ENCODE peak calls at places on chromosomes 13 and 19, in ten cellular contexts. Z is IMR-90; W is CD8-positive, alpha-beta T cell; H is breast epithelium; Y is PC-3; N is lower leg skin; J is fibroblast of lung; I is endothelial cell of umbilical vein; S is upper lobe of right lung; M is choroid plexus epithelial cell. D is an unnamed sample.

GRCh38 chr19:2986951-2987491 is 9.7 kb downstream of the TLE6 start:
- DNase-seq in Z (no peak), W (no peak), H (no peak), Y (no peak), N (no peak), J (no peak), I (peak), S (no peak), M (no peak), D (no peak)

GRCh38 chr13:69856331-69856730 is 251.3 kb upstream of the ATXN8OS start:
- DNase-seq in Z (no peak), W (no peak), H (no peak), Y (peak), N (no peak), J (peak), I (peak), S (no peak), M (peak), D (no peak)

GRCh38 chr13:97435297-97435682 is 1.3 kb downstream of the RAP2A start:
- DNase-seq in Z (no peak), W (no peak), H (no peak), Y (no peak), N (no peak), J (no peak), I (no peak), S (no peak), M (no peak), D (no peak)

GRCh38 chr19:42270346-42271044 is 1.4 kb downstream of the CIC start:
- DNase-seq in Z (no peak), W (peak), H (peak), Y (peak), N (no peak), J (peak), I (peak), S (peak), M (peak), D (peak)

GRCh38 chr13:36998624-36999041 is 507 bp downstream of the ALG5 start:
- DNase-seq in Z (no peak), W (peak), H (no peak), Y (no peak), N (peak), J (peak), I (no peak), S (peak), M (no peak), D (no peak)

GRCh38 chr13:44300895-44301638 is 72.6 kb upstream of the SERP2 start:
- DNase-seq in Z (peak), W (no peak), H (peak), Y (peak), N (no peak), J (peak), I (peak), S (no peak), M (peak), D (peak)

GRCh38 chr19:4409123-4409933 is 6.9 kb downstream of the CHAF1A start:
- DNase-seq in Z (no peak), W (no peak), H (no peak), Y (no peak), N (no peak), J (no peak), I (no peak), S (no peak), M (no peak), D (no peak)

GRCh38 chr13:23718916-23719470 is 148.8 kb downstream of the TNFRSF19 start:
- DNase-seq in Z (peak), W (no peak), H (no peak), Y (peak), N (no peak), J (no peak), I (no peak), S (no peak), M (no peak), D (no peak)

GRCh38 chr13:99984463-99985242 is 3.1 kb downstream of the ZIC2 start:
- DNase-seq in Z (no peak), W (peak), H (no peak), Y (no peak), N (no peak), J (no peak), I (no peak), S (no peak), M (peak), D (no peak)

GRCh38 chr19:19477705-19478383 is 37.5 kb downstream of the TSSK6 start:
- DNase-seq in Z (no peak), W (no peak), H (no peak), Y (peak), N (no peak), J (no peak), I (no peak), S (peak), M (no peak), D (no peak)

GRCh38 chr13:25912961-25913360 is 138.9 kb downstream of the SHISA2 start:
- DNase-seq in Z (no peak), W (no peak), H (no peak), Y (no peak), N (no peak), J (no peak), I (no peak), S (no peak), M (no peak), D (no peak)

GRCh38 chr13:34161829-34162544 is 344.0 kb downstream of the RFC3 start:
- DNase-seq in Z (peak), W (no peak), H (no peak), Y (peak), N (no peak), J (peak), I (peak), S (no peak), M (peak), D (peak)

GRCh38 chr13:77397636-77398035 is 70.7 kb upstream of the MYCBP2 start:
- DNase-seq in Z (no peak), W (no peak), H (no peak), Y (no peak), N (no peak), J (peak), I (no peak), S (no peak), M (peak), D (no peak)

GRCh38 chr19:39406656-39407393 is at the start of gene ZFP36:
- DNase-seq in Z (peak), W (peak), H (peak), Y (peak), N (peak), J (peak), I (peak), S (peak), M (peak), D (peak)

GRCh38 chr19:52748336-52748950 is 13.6 kb upstream of the ZNF611 start:
- DNase-seq in Z (peak), W (no peak), H (no peak), Y (peak), N (no peak), J (peak), I (peak), S (no peak), M (peak), D (peak)

GRCh38 chr19:47142779-47143178 is 12.1 kb downstream of the SAE1 start:
- DNase-seq in Z (no peak), W (no peak), H (no peak), Y (no peak), N (no peak), J (no peak), I (no peak), S (no peak), M (no peak), D (peak)

GRCh38 chr13:99800951-99801350 is 170.6 kb downstream of the ZIC5 start:
- DNase-seq in Z (no peak), W (no peak), H (no peak), Y (no peak), N (no peak), J (no peak), I (no peak), S (no peak), M (no peak), D (no peak)

DNA sequence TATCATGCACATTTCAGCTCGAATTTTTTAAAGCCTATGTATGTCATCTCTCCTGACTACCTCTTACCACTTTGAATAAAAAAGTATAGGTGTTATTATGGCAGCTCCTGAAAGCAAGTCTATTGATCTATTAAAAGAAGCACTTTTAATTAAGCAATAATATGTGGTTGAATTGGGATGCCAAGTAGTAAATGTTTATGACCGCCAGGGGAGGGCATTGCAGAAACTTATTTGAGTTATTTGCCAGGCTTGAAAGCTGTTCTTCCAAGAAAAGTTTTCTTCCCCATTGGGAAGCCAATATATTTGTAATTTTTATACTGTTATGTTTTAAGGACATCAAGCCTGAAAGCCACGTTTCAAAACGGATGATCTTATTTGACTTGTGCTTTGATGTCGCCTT is 88.1 kb upstream of the SOX21 start:
- DNase-seq in Z (no peak), W (no peak), H (no peak), Y (no peak), N (no peak), J (no peak), I (no peak), S (no peak), M (no peak), D (no peak)
- TF ChIP-seq CTCF in Z (no peak), W (no peak), H (no peak), Y (no peak), N (no peak), J (no peak), I (no peak), S (no peak), M (no peak), D (peak)

GRCh38 chr13:30545320-30545719 is 72.4 kb upstream of the USPL1 start:
- DNase-seq in Z (no peak), W (no peak), H (no peak), Y (no peak), N (no peak), J (no peak), I (no peak), S (no peak), M (peak), D (no peak)

GRCh38 chr13:30552567-30552966 is 65.2 kb upstream of the USPL1 start:
- DNase-seq in Z (no peak), W (no peak), H (no peak), Y (no peak), N (no peak), J (no peak), I (no peak), S (no peak), M (no peak), D (no peak)

DNA sequence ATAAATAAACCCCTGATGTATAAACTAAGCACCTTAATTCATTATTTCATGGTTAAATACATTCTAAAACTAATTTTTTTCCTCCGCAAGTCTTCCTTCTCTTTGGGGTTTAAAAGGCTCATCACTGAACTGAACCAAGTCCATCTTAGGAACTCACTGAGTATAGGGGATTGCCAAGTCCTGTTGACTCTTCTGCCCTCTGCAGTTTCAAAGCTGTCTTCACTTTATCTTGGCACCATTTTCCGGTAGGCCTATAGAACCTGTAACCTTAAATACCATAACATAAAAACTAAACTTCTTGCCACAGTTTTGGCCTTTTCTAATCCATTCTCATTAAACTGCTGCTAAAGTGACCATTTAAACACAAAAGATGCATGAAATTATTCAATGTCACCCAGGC is 66.5 kb upstream of the USPL1 start:
- DNase-seq in Z (peak), W (no peak), H (no peak), Y (peak), N (no peak), J (no peak), I (peak), S (no peak), M (peak), D (peak)
- TF ChIP-seq CTCF in Z (peak), W (peak), H (peak), Y (peak), N (no peak), J (no peak), I (no peak), S (peak), M (peak), D (peak)

DNA sequence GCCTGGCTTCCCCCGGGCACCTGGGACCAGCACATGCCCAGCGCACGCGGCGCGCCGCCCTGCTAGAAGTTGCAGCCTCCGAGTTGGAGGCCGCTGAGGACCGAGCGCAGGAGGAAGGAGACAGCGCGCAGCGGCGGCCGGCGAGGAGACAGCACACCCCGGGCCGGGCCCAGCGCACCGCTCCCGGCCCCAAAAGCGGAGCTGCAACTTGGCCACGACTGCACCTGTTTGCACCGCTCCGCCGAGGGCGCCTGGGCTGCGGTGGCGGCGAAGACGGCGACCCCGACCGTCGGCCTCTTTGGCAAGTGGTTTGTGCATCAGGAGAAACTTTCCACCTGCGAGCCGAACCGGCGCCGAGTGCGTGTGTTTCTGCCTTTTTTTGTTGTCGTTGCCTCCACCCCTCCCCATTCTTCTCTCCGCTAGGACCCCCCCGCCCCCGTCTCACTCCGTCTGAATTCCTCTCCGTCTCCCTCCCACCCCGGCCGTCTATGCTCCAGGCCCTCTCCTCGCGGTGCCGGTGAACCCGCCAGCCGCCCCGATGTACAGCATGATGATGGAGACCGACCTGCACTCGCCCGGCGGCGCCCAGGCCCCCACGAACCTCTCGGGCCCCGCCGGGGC is at the start of gene SOX1:
- DNase-seq in Z (no peak), W (no peak), H (no peak), Y (no peak), N (no peak), J (peak), I (no peak), S (no peak), M (no peak), D (no peak)
- TF ChIP-seq CTCF in Z (no peak), W (no peak), H (no peak), Y (no peak), N (no peak), J (no peak), I (no peak), S (no peak), M (no peak), D (no peak)

GRCh38 chr13:112626124-112626523 is 38.2 kb upstream of the TUBGCP3 start:
- DNase-seq in Z (no peak), W (no peak), H (no peak), Y (no peak), N (peak), J (no peak), I (no peak), S (peak), M (no peak), D (no peak)
- TF ChIP-seq CTCF in Z (no peak), W (no peak), H (no peak), Y (no peak), N (no peak), J (no peak), I (no peak), S (no peak), M (no peak), D (no peak)

GRCh38 chr13:86831084-86831483 is 840.1 kb upstream of the SLITRK5 start:
- DNase-seq in Z (no peak), W (no peak), H (no peak), Y (no peak), N (no peak), J (no peak), I (no peak), S (no peak), M (no peak), D (no peak)
- TF ChIP-seq CTCF in Z (no peak), W (no peak), H (no peak), Y (no peak), N (no peak), J (no peak), I (no peak), S (no peak), M (no peak), D (no peak)

DNA sequence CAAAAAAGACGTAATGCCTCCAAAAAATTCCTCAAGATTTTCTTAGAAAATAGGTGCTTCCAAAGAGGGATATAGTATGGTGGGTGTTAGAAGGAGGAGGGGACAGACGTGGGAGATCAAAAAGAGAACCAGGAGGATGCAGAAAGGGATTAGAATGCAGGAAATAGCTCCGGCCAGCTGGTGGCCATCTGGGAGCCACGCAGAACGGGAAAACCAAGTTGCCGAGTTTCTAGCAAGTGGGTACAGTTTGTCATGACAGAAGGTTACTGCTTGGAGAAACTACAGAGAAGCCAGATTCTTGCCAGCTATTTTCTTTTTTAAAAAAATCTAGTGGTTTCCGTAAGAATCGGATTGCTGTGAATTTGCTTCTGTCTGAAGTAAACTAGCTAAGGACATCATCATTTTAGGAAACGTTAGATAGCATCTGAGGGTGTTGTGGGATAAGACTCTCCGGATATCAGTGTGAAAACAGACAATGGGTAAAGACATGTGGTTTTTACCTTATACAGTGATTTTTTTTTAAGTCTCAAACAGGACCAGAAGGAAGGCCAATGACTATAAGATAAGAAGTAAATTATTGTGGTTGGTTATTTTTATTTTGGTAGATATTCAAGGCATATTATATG is 104.9 kb downstream of the HSPH1 start:
- DNase-seq in Z (peak), W (no peak), H (no peak), Y (no peak), N (no peak), J (no peak), I (no peak), S (no peak), M (peak), D (peak)
- TF ChIP-seq CTCF in Z (peak), W (no peak), H (no peak), Y (no peak), N (no peak), J (peak), I (no peak), S (no peak), M (peak), D (peak)

GRCh38 chr13:48532146-48532472 is 771 bp downstream of the RCBTB2 start:
- DNase-seq in Z (peak), W (no peak), H (no peak), Y (peak), N (no peak), J (peak), I (no peak), S (no peak), M (peak), D (peak)

GRCh38 chr13:48533986-48534600 is 1.2 kb upstream of the RCBTB2 start:
- DNase-seq in Z (no peak), W (no peak), H (no peak), Y (no peak), N (no peak), J (no peak), I (no peak), S (no peak), M (no peak), D (no peak)

GRCh38 chr13:48532473-48533206 is at the start of gene RCBTB2:
- DNase-seq in Z (peak), W (peak), H (peak), Y (peak), N (peak), J (peak), I (peak), S (peak), M (peak), D (peak)

GRCh38 chr13:48531416-48532145 is 1.3 kb downstream of the RCBTB2 start:
- DNase-seq in Z (no peak), W (peak), H (no peak), Y (no peak), N (no peak), J (no peak), I (no peak), S (no peak), M (no peak), D (no peak)

DNA sequence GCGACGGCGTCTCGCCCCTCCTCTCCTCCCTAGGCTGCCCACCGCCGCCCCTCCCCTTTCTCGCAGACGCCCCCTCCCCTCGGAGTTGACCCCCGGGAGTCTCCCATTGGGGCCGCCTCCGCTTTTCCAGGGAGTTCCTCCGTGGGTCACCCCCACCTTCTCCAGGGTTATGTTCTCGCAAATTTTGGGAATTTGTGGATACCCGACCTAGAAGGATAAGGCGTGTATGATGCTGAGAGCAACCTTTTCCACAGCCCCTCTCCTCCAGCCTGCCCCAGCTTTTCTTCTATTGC is 273 bp upstream of the RCBTB2 start:
- DNase-seq in Z (no peak), W (no peak), H (no peak), Y (no peak), N (no peak), J (no peak), I (no peak), S (no peak), M (peak), D (no peak)
- TF ChIP-seq CTCF in Z (no peak), W (no peak), H (no peak), Y (no peak), N (no peak), J (no peak), I (no peak), S (no peak), M (no peak), D (no peak)

GRCh38 chr19:8529369-8530006 is 15.5 kb upstream of the ZNF414 start:
- DNase-seq in Z (no peak), W (no peak), H (no peak), Y (no peak), N (no peak), J (no peak), I (no peak), S (no peak), M (no peak), D (no peak)

GRCh38 chr19:8526345-8527062 is 12.5 kb upstream of the ZNF414 start:
- DNase-seq in Z (peak), W (no peak), H (peak), Y (peak), N (peak), J (peak), I (peak), S (peak), M (peak), D (peak)

GRCh38 chr19:8528500-8528899 is 14.5 kb upstream of the ZNF414 start:
- DNase-seq in Z (no peak), W (no peak), H (no peak), Y (no peak), N (no peak), J (no peak), I (no peak), S (no peak), M (peak), D (no peak)

GRCh38 chr19:8530061-8530679 is 16.2 kb upstream of the ZNF414 start:
- DNase-seq in Z (no peak), W (no peak), H (no peak), Y (no peak), N (no peak), J (no peak), I (no peak), S (no peak), M (no peak), D (no peak)

DNA sequence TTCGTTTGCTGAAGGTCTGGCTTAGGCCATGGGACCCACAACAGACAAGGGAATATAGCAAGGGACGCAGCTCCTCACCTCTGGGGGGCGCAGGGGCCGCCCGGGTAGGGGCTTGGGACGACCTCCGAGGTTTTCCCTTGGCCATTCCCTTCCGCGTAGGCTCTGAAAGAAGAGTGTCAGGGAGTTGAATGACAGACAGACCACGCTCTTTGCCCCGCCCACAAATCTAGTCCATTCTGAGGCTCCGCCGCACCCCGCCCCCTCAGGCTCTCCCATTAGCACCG is 11.4 kb upstream of the ZNF414 start:
- DNase-seq in Z (no peak), W (no peak), H (no peak), Y (no peak), N (no peak), J (no peak), I (no peak), S (no peak), M (no peak), D (no peak)
- TF ChIP-seq CTCF in Z (peak), W (no peak), H (no peak), Y (peak), N (no peak), J (peak), I (no peak), S (no peak), M (peak), D (peak)